ENCODE peak calls at places on chromosome 17, in eight cellular contexts. P is CD8-positive, alpha-beta T cell; S is stimulated activated CD8-positive, alpha-beta memory T cell treated with anti-CD3 and anti-CD28 coated beads, Interleukin-7, amount 100 ng/mL, for 48 hours; Y is NCI-H510A treated with DMSO at 0.1 percent for 48 hours; C is activated T-helper 1 cell treated with Interleukin-2 at 50 U/mL for 16 hours; Q is amniotic stem cell; Z is effector memory CD4-positive, alpha-beta T cell; V is activated effector memory CD4-positive, alpha-beta T cell treated with anti-CD3 and anti-CD28 coated beads, Interleukin-2, amount 50 U/mL, for 16 hours. G is an unnamed sample.

GRCh38 chr17:1180434-1180742 is 607 bp upstream of the ABR start:
- DNase-seq in Z (no peak), V (no peak), P (no peak), Y (no peak), C (no peak), Q (no peak), S (no peak), G (no peak)

GRCh38 chr17:76820039-76820438 is 48.2 kb upstream of the MGAT5B start:
- DNase-seq in Q (no peak), S (no peak), Y (no peak), C (no peak), V (no peak), Z (no peak), P (no peak), G (no peak)

GRCh38 chr17:63171428-63172205 is 205.6 kb downstream of the TANC2 start:
- DNase-seq in Q (no peak), P (no peak), C (no peak), S (no peak), V (no peak), Y (no peak), Z (no peak), G (no peak)

GRCh38 chr17:57599271-57600045 is 145.6 kb downstream of the CCDC182 start:
- DNase-seq in Z (peak; percentile 9), C (no peak), Q (no peak), S (no peak), Y (no peak), P (peak; percentile 45), V (no peak), G (no peak)

GRCh38 chr17:81579821-81580321 is 27.7 kb upstream of the FAAP100 start:
- DNase-seq in Z (no peak), C (no peak), P (no peak), V (no peak), Y (no peak), Q (peak; percentile 55), S (no peak), G (no peak)

GRCh38 chr17:72696156-72696555 is 396.3 kb downstream of the SLC39A11 start:
- DNase-seq in Z (no peak), Q (no peak), S (no peak), Y (no peak), V (no peak), P (no peak), C (no peak), G (no peak)

GRCh38 chr17:49549311-49549605 is 26.4 kb upstream of the NXPH3 start:
- DNase-seq in P (no peak), Z (no peak), V (no peak), Y (no peak), C (no peak), S (no peak), Q (no peak), G (no peak)

GRCh38 chr17:59641799-59642484 is 22.2 kb downstream of the CLTC start:
- DNase-seq in Z (no peak), P (no peak), V (no peak), C (no peak), Q (no peak), S (no peak), Y (no peak), G (no peak)

GRCh38 chr17:37488009-37488604 is 1.6 kb upstream of the DUSP14 start:
- DNase-seq in Y (peak; percentile 72), P (no peak), Z (no peak), V (no peak), C (no peak), Q (peak; percentile 93), S (no peak), G (no peak)

GRCh38 chr17:29007456-29008455 is 1.9 kb upstream of the SEZ6 start:
- DNase-seq in S (no peak), Y (no peak), Q (no peak), Z (no peak), V (no peak), C (no peak), P (no peak), G (no peak)

GRCh38 chr17:6461246-6461645 is 17.0 kb downstream of the PIMREG start:
- DNase-seq in C (no peak), Y (no peak), V (no peak), P (no peak), Z (no peak), S (no peak), Q (no peak), G (no peak)

GRCh38 chr17:60089097-60089844 is 10.6 kb upstream of the HEATR6 start:
- DNase-seq in S (no peak), P (no peak), Y (no peak), Z (no peak), V (no peak), C (no peak), Q (no peak), G (no peak)

GRCh38 chr17:47192549-47192948 is 3.5 kb upstream of the CDC27 start:
- DNase-seq in Z (no peak), Q (no peak), S (no peak), V (no peak), Y (peak; percentile 96), C (no peak), P (no peak), G (no peak)

GRCh38 chr17:29138184-29138955 is 41.8 kb downstream of the MYO18A start:
- DNase-seq in Z (no peak), S (no peak), Y (no peak), V (peak; percentile 85), C (peak; percentile 36), Q (no peak), P (peak; percentile 44), G (no peak)

GRCh38 chr17:6910987-6911603 is 79.6 kb upstream of the TEKT1 start:
- DNase-seq in S (no peak), C (no peak), Y (peak; percentile 63), Z (no peak), Q (peak; percentile 40), V (no peak), P (no peak), G (no peak)

GRCh38 chr17:73589096-73589980 is 54.9 kb downstream of the SDK2 start:
- DNase-seq in Y (peak; percentile 91), C (no peak), P (no peak), Q (no peak), S (no peak), Z (no peak), V (no peak), G (no peak)

GRCh38 chr17:80987941-80988461 is 3.6 kb upstream of the CHMP6 start:
- DNase-seq in Z (no peak), P (no peak), S (no peak), Y (no peak), C (no peak), V (no peak), Q (no peak), G (no peak)

GRCh38 chr17:80800775-80801391 is 190.8 kb upstream of the CHMP6 start:
- DNase-seq in V (no peak), S (no peak), Z (no peak), Q (no peak), P (no peak), C (no peak), Y (peak; percentile 50), G (no peak)

GRCh38 chr17:77451271-77451893 is 310.6 kb downstream of the SEC14L1 start:
- DNase-seq in P (peak; percentile 68), Y (peak; percentile 63), Q (peak; percentile 29), C (peak; percentile 64), Z (peak; percentile 71), V (peak; percentile 92), S (no peak), G (peak; percentile 65)

GRCh38 chr17:65345261-65346060 is 208.3 kb downstream of the RGS9 start:
- DNase-seq in Q (no peak), S (no peak), V (no peak), Z (no peak), P (peak; percentile 30), Y (no peak), C (no peak), G (no peak)

GRCh38 chr17:49548506-49549310 is 27.0 kb upstream of the NXPH3 start:
- DNase-seq in C (no peak), Y (no peak), S (no peak), P (no peak), V (no peak), Z (no peak), Q (no peak), G (no peak)

GRCh38 chr17:21105081-21105480 is 21.7 kb upstream of the DHRS7B start:
- DNase-seq in Y (no peak), C (no peak), P (no peak), Z (no peak), V (no peak), Q (no peak), S (no peak), G (no peak)

GRCh38 chr17:81223758-81224122 is 975 bp upstream of the CEP131 start:
- DNase-seq in Q (no peak), V (no peak), S (no peak), C (no peak), Z (no peak), P (no peak), Y (no peak), G (no peak)

GRCh38 chr17:62714016-62714777 is 86.7 kb downstream of the MRC2 start:
- DNase-seq in Q (no peak), Z (no peak), V (no peak), C (no peak), P (no peak), S (no peak), Y (no peak), G (no peak)

GRCh38 chr17:18267927-18268711 is 7.7 kb downstream of the MIEF2 start:
- DNase-seq in S (no peak), Q (no peak), C (no peak), Z (no peak), V (no peak), P (no peak), Y (no peak), G (no peak)

GRCh38 chr17:5870231-5870953 is 199.8 kb upstream of the WSCD1 start:
- DNase-seq in P (no peak), S (no peak), C (no peak), V (no peak), Z (no peak), Y (no peak), Q (no peak), G (no peak)

GRCh38 chr17:27651411-27652345 is 20.7 kb downstream of the LGALS9 start:
- DNase-seq in P (peak; percentile 46), Y (peak; percentile 2), S (peak; percentile 33), Z (peak; percentile 49), Q (no peak), C (peak; percentile 35), V (peak; percentile 89), G (peak; percentile 29)

GRCh38 chr17:72507370-72507769 is 386.6 kb downstream of the SOX9 start:
- DNase-seq in C (no peak), Y (no peak), Z (no peak), Q (no peak), S (no peak), V (no peak), P (no peak), G (no peak)

GRCh38 chr17:44602390-44602789 is 45.1 kb downstream of the FZD2 start:
- DNase-seq in Q (no peak), Z (no peak), P (no peak), Y (peak; percentile 23), C (no peak), S (no peak), V (no peak), G (no peak)

G was measured in T-helper 17 cell.